ENCODE peak calls at places on chromosomes 6 and 20, in six cellular contexts. N, O, G, J, U and F are unnamed samples.

GRCh38 chr20:36093804-36094145 is 60.8 kb upstream of the EPB41L1 start:
- DNase-seq in U (no peak), G (no peak), J (no peak), O (no peak), N (no peak), F (no peak)

GRCh38 chr6:8194499-8194898 is 92.2 kb upstream of the EEF1E1 start:
- DNase-seq in G (no peak), U (no peak), O (no peak), N (no peak), J (no peak), F (no peak)

GRCh38 chr6:107124934-107125348 is 9.6 kb upstream of the BEND3 start:
- DNase-seq in O (no peak), U (no peak), J (no peak), N (no peak), G (peak; percentile 29), F (no peak)

GRCh38 chr6:25928562-25929324 is 1.7 kb downstream of the SLC17A2 start:
- DNase-seq in N (no peak), O (no peak), G (no peak), J (no peak), U (no peak), F (no peak)

GRCh38 chr6:64691069-64691468 is 1016.0 kb downstream of the EYS start:
- DNase-seq in N (no peak), O (no peak), J (no peak), G (no peak), U (no peak), F (no peak)

GRCh38 chr6:26033942-26034354 is 53.3 kb upstream of the HFE start:
- DNase-seq in N (no peak), J (no peak), O (no peak), G (peak; percentile 46), U (no peak), F (peak; percentile 40)

GRCh38 chr6:3722211-3722621 is 29.3 kb downstream of the PXDC1 start:
- DNase-seq in J (no peak), U (peak; percentile 75), N (peak; percentile 70), G (no peak), O (no peak), F (no peak)

GRCh38 chr6:35492664-35493284 is 4.1 kb downstream of the TEAD3 start:
- DNase-seq in N (no peak), G (no peak), U (no peak), J (no peak), O (no peak), F (no peak)

GRCh38 chr6:92840246-92840930 is 579.0 kb downstream of the EPHA7 start:
- DNase-seq in O (no peak), U (no peak), G (no peak), N (no peak), J (no peak), F (no peak)

GRCh38 chr20:18754030-18754659 is 59.4 kb upstream of the SCP2D1 start:
- DNase-seq in J (no peak), G (no peak), U (no peak), N (no peak), O (no peak), F (no peak)

GRCh38 chr20:5030348-5031205 is 29.3 kb upstream of the SLC23A2 start:
- DNase-seq in U (no peak), O (no peak), J (no peak), N (no peak), G (no peak), F (no peak)

GRCh38 chr20:36573103-36573797 is at the start of gene TGIF2:
- DNase-seq in N (peak; percentile 97), O (peak; percentile 84), G (peak; percentile 83), U (no peak), J (peak; percentile 50), F (peak; percentile 85)